ENCODE peak calls at places on chromosomes 1 and 21, in eight cellular contexts. I is endodermal cell; J is adrenal gland; L is fibroblast of the aortic adventitia; M is progenitor cell of endocrine pancreas; Z is CD4-positive, alpha-beta T cell; H is activated T-cell treated with anti-CD3 and anti-CD28 coated beads, Interleukin-2, amount 50 U/mL, for 72 hours; B is retina. U is an unnamed sample.

GRCh38 chr1:11522400-11523235 is 43.7 kb downstream of the DISP3 start:
- DNase-seq in Z (no peak), I (peak; percentile 33), B (no peak), J (no peak), M (no peak), H (no peak), L (no peak), U (no peak)

GRCh38 chr1:47791879-47792608 is 205.1 kb downstream of the TRABD2B start:
- DNase-seq in I (no peak), Z (no peak), M (no peak), B (no peak), H (no peak), J (no peak), L (peak; percentile 12), U (no peak)

GRCh38 chr1:226355679-226356583 is 47.0 kb upstream of the LIN9 start:
- DNase-seq in M (no peak), H (no peak), I (no peak), B (peak; percentile 45), Z (no peak), L (no peak), J (no peak), U (no peak)

GRCh38 chr1:30692948-30693301 is 30.5 kb downstream of the MATN1 start:
- DNase-seq in B (no peak), L (no peak), M (no peak), I (no peak), Z (no peak), H (no peak), J (no peak), U (no peak)

GRCh38 chr1:111289371-111289770 is 1.3 kb upstream of the CHIA start:
- DNase-seq in B (no peak), H (no peak), M (no peak), Z (no peak), J (no peak), L (no peak), I (no peak), U (no peak)

GRCh38 chr1:244450597-244451538 is 841 bp downstream of the ADSS2 start:
- DNase-seq in J (peak; percentile 66), M (peak; percentile 31), H (peak; percentile 68), L (peak; percentile 66), B (no peak), I (peak; percentile 68), Z (peak; percentile 61), U (peak; percentile 68)

GRCh38 chr1:44031051-44031899 is at the start of gene SLC6A9:
- DNase-seq in L (peak; percentile 86), B (peak; percentile 69), J (peak; percentile 83), M (peak; percentile 28), H (peak; percentile 56), Z (peak; percentile 57), I (peak; percentile 88), U (peak; percentile 78)

GRCh38 chr1:29838738-29839320 is 602.5 kb downstream of the PTPRU start:
- DNase-seq in B (no peak), I (no peak), L (no peak), H (no peak), J (no peak), M (no peak), Z (no peak), U (no peak)

GRCh38 chr21:35697321-35697808 is 363.0 kb downstream of the SETD4 start:
- DNase-seq in J (peak; percentile 80), B (no peak), H (peak; percentile 1), M (no peak), Z (no peak), L (peak; percentile 51), I (no peak), U (peak; percentile 62)

U was measured in lung.